ENCODE peak calls at places on chromosomes 13 and 19, in ten cellular contexts. Z is A172; H is stimulated activated naive CD8-positive, alpha-beta T cell treated with anti-CD3 and anti-CD28 coated beads, Interleukin-15, Interleukin-2, amounts not matched to agents 100 U/mL and 50 U/mL, for 24 hours; D is stimulated activated CD4-positive, alpha-beta T cell treated with anti-CD3 and anti-CD28 coated beads, Interleukin-15, amount 100 ng/mL, for 1 hour; R is amniotic stem cell; I is brain microvascular endothelial cell; J is COR-L47; L is IMR-90; A is memory B cell; G is D341Med. W is an unnamed sample.

GRCh38 chr19:16566161-16566560 is 6.1 kb downstream of the SLC35E1 start:
- DNase-seq in Z (no peak), H (peak), D (no peak), R (no peak), I (no peak), J (no peak), L (no peak), A (no peak), G (no peak), W (no peak)

GRCh38 chr19:611506-611869 is 21.8 kb downstream of the HCN2 start:
- DNase-seq in Z (peak), H (peak), D (peak), R (peak), I (peak), J (no peak), L (peak), A (no peak), G (no peak), W (no peak)

GRCh38 chr19:57747472-57747807 is 825 bp downstream of the ZNF776 start:
- DNase-seq in Z (peak), H (no peak), D (no peak), R (no peak), I (no peak), J (no peak), L (no peak), A (no peak), G (no peak), W (no peak)

GRCh38 chr13:57128909-57129308 is 11.8 kb upstream of the PRR20A start:
- DNase-seq in Z (peak), H (no peak), D (no peak), R (no peak), I (no peak), J (no peak), L (no peak), A (no peak), G (no peak), W (no peak)

GRCh38 chr19:58154287-58154678 is 3.7 kb upstream of the ZNF329 start:
- DNase-seq in Z (no peak), H (peak), D (no peak), R (no peak), I (peak), J (no peak), L (peak), A (no peak), G (no peak), W (no peak)

GRCh38 chr13:30841161-30841560 is 64.9 kb upstream of the MEDAG start:
- DNase-seq in Z (no peak), H (no peak), D (no peak), R (no peak), I (no peak), J (no peak), L (peak), A (no peak), G (no peak), W (no peak)

GRCh38 chr19:18119243-18120105 is 21.9 kb downstream of the MAST3 start:
- DNase-seq in Z (no peak), H (peak), D (peak), R (no peak), I (no peak), J (no peak), L (no peak), A (no peak), G (no peak), W (no peak)

GRCh38 chr19:12995596-12996541 is 594 bp downstream of the NFIX start:
- DNase-seq in Z (no peak), H (no peak), D (no peak), R (no peak), I (no peak), J (no peak), L (peak), A (no peak), G (peak), W (no peak)

GRCh38 chr13:111882351-111882750 is 184.6 kb upstream of the SOX1 start:
- DNase-seq in Z (no peak), H (no peak), D (no peak), R (no peak), I (no peak), J (no peak), L (no peak), A (no peak), G (no peak), W (no peak)